ENCODE peak calls at places on chromosomes 2 and 18, in nine cellular contexts. I, L, E, P, F, T, S, U and W are unnamed samples.

GRCh38 chr18:36580266-36580665 is 248.5 kb downstream of the TPGS2 start:
- DNase-seq in U (no peak), L (no peak), F (no peak), I (no peak), P (peak), E (no peak), S (peak), T (peak), W (no peak)

GRCh38 chr2:49954074-49954473 is 799.8 kb upstream of the FSHR start:
- DNase-seq in E (no peak), T (no peak), P (no peak), U (no peak), L (no peak), F (no peak), I (no peak), S (no peak), W (no peak)

GRCh38 chr2:70896765-70897202 is 38.9 kb upstream of the ATP6V1B1 start:
- DNase-seq in S (no peak), E (no peak), P (no peak), U (no peak), L (no peak), F (no peak), I (no peak), T (no peak), W (no peak)

GRCh38 chr18:55489742-55490055 is 98.3 kb downstream of the TCF4 start:
- DNase-seq in P (no peak), I (no peak), U (no peak), S (no peak), L (no peak), F (no peak), T (no peak), E (no peak), W (peak)

GRCh38 chr2:116716038-116716437 is 1098.5 kb upstream of the DDX18 start:
- DNase-seq in F (no peak), L (no peak), U (no peak), S (peak), T (no peak), E (no peak), I (no peak), P (no peak), W (no peak)

GRCh38 chr2:74567862-74568261 is 13.3 kb downstream of the DOK1 start:
- DNase-seq in T (peak), U (no peak), E (no peak), S (peak), F (no peak), P (no peak), L (no peak), I (no peak), W (no peak)

GRCh38 chr2:64036343-64036742 is 17.1 kb upstream of the VPS54 start:
- DNase-seq in E (no peak), U (peak), P (no peak), T (peak), L (no peak), I (no peak), S (peak), F (no peak), W (no peak)

GRCh38 chr2:207408086-207408794 is 121.5 kb upstream of the CREB1 start:
- DNase-seq in U (peak), T (peak), E (peak), L (no peak), S (peak), F (no peak), I (peak), P (no peak), W (peak)

GRCh38 chr18:9750606-9751304 is 42.7 kb downstream of the RAB31 start:
- DNase-seq in P (no peak), E (no peak), U (no peak), T (no peak), L (no peak), I (no peak), S (no peak), F (no peak), W (no peak)

GRCh38 chr2:217092710-217093379 is 233.0 kb upstream of the TNP1 start:
- DNase-seq in U (no peak), P (peak), I (no peak), L (no peak), T (no peak), E (no peak), F (no peak), S (no peak), W (no peak)

GRCh38 chr2:32773409-32773808 is 145.6 kb downstream of the TTC27 start:
- DNase-seq in S (no peak), L (no peak), F (no peak), U (no peak), T (no peak), E (no peak), I (no peak), P (no peak), W (no peak)

GRCh38 chr2:42901076-42901645 is 108.8 kb upstream of the HAAO start:
- DNase-seq in F (no peak), U (no peak), E (no peak), I (no peak), S (peak), T (peak), P (no peak), L (no peak), W (no peak)

GRCh38 chr18:9659499-9660387 is 45.4 kb upstream of the PPP4R1 start:
- DNase-seq in P (no peak), F (no peak), S (no peak), L (no peak), T (no peak), U (no peak), E (no peak), I (no peak), W (no peak)

GRCh38 chr2:44444881-44445280 is 83.1 kb downstream of the CAMKMT start:
- DNase-seq in I (no peak), P (no peak), L (no peak), F (no peak), U (no peak), T (no peak), S (no peak), E (no peak), W (no peak)

GRCh38 chr18:13381331-13381730 is 162.8 kb downstream of the LDLRAD4 start:
- DNase-seq in S (no peak), U (no peak), E (no peak), P (no peak), L (no peak), I (no peak), T (no peak), F (no peak), W (no peak)

GRCh38 chr2:64017811-64018714 is 1.2 kb downstream of the VPS54 start:
- DNase-seq in L (no peak), E (no peak), F (no peak), U (no peak), S (peak), P (no peak), T (peak), I (peak), W (no peak)

GRCh38 chr2:234536218-234536989 is 39.5 kb upstream of the ARL4C start:
- DNase-seq in E (no peak), F (no peak), U (no peak), L (no peak), P (no peak), S (no peak), T (no peak), I (no peak), W (no peak)

GRCh38 chr2:232888099-232888836 is 18.2 kb downstream of the SNORC start:
- DNase-seq in F (no peak), P (peak), U (no peak), I (no peak), L (no peak), T (no peak), E (no peak), S (no peak), W (no peak)

GRCh38 chr18:34322365-34323289 is 97.9 kb upstream of the NOL4 start:
- DNase-seq in L (peak), T (peak), I (peak), E (no peak), P (no peak), F (peak), S (peak), U (peak), W (peak)

GRCh38 chr2:209661286-209661685 is 110.3 kb upstream of the UNC80 start:
- DNase-seq in E (no peak), S (peak), L (no peak), I (no peak), P (no peak), F (no peak), T (no peak), U (no peak), W (no peak)

GRCh38 chr2:233556756-233557736 is 9.5 kb downstream of the USP40 start:
- DNase-seq in U (no peak), E (peak), P (no peak), F (no peak), T (peak), L (no peak), I (no peak), S (peak), W (no peak)

GRCh38 chr2:140648390-140648789 is 1482.4 kb downstream of the LRP1B start:
- DNase-seq in U (no peak), F (no peak), E (no peak), L (no peak), P (no peak), I (no peak), S (no peak), T (no peak), W (no peak)

GRCh38 chr2:238290079-238290478 is 1.7 kb upstream of the PER2 start:
- DNase-seq in U (no peak), F (peak), T (no peak), I (peak), L (peak), E (peak), S (peak), P (peak), W (no peak)

GRCh38 chr2:238313289-238313990 is 6.9 kb upstream of the TRAF3IP1 start:
- DNase-seq in P (no peak), L (no peak), I (no peak), F (no peak), S (no peak), T (no peak), E (no peak), U (no peak), W (no peak)

GRCh38 chr18:10398571-10398970 is 55.9 kb upstream of the APCDD1 start:
- DNase-seq in U (no peak), T (no peak), L (no peak), F (no peak), S (no peak), I (no peak), P (no peak), E (no peak), W (no peak)

GRCh38 chr2:129766159-129766485 is 213.3 kb upstream of the RAB6C start:
- DNase-seq in F (no peak), T (no peak), U (no peak), E (no peak), L (no peak), I (no peak), S (no peak), P (no peak), W (no peak)

GRCh38 chr2:53455094-53455493 is 312.5 kb upstream of the CHAC2 start:
- DNase-seq in U (no peak), T (no peak), L (no peak), P (no peak), S (no peak), I (no peak), F (no peak), E (no peak), W (no peak)

GRCh38 chr2:13522917-13523821 is 806.4 kb downstream of the TRIB2 start:
- DNase-seq in E (no peak), F (no peak), I (no peak), L (no peak), S (peak), T (peak), P (no peak), U (peak), W (peak)

GRCh38 chr18:37476182-37476581 is 89.4 kb downstream of the CELF4 start:
- DNase-seq in L (no peak), E (peak), P (no peak), S (no peak), I (peak), F (peak), U (no peak), T (peak), W (peak)

GRCh38 chr2:129885735-129886134 is 93.7 kb upstream of the RAB6C start:
- DNase-seq in F (no peak), I (no peak), S (no peak), P (no peak), E (no peak), L (no peak), T (no peak), U (no peak), W (no peak)

GRCh38 chr2:48944961-48945360 is 189.4 kb upstream of the LHCGR start:
- DNase-seq in P (no peak), T (peak), U (no peak), I (no peak), S (no peak), L (no peak), F (no peak), E (no peak), W (no peak)

GRCh38 chr2:48941908-48942307 is 186.4 kb upstream of the LHCGR start:
- DNase-seq in P (no peak), U (no peak), S (no peak), T (no peak), F (no peak), I (no peak), E (no peak), L (no peak), W (no peak)

GRCh38 chr2:48943436-48943835 is 187.9 kb upstream of the LHCGR start:
- DNase-seq in T (no peak), I (no peak), L (no peak), S (peak), P (no peak), E (no peak), F (no peak), U (no peak), W (no peak)

GRCh38 chr2:48948400-48949110 is 193.0 kb upstream of the LHCGR start:
- DNase-seq in E (no peak), P (no peak), T (no peak), U (no peak), F (no peak), I (no peak), L (no peak), S (no peak), W (no peak)

GRCh38 chr2:48946444-48947048 is 191.0 kb upstream of the LHCGR start:
- DNase-seq in S (peak), I (peak), F (peak), T (peak), L (no peak), U (peak), P (no peak), E (peak), W (peak)
- TF ChIP-seq CTCF in S (peak), I (peak), F (peak), T (peak), L (peak), U (peak), P (peak), E (peak), W (peak)

GRCh38 chr2:28400434-28400833 is 7.8 kb downstream of the FOSL2 start:
- DNase-seq in S (no peak), U (no peak), F (no peak), T (no peak), E (no peak), L (no peak), P (no peak), I (no peak), W (no peak)

GRCh38 chr2:28399946-28400345 is 7.3 kb downstream of the FOSL2 start:
- DNase-seq in P (no peak), S (no peak), L (no peak), F (no peak), E (no peak), T (no peak), I (no peak), U (no peak), W (no peak)

GRCh38 chr2:28400921-28401320 is 8.3 kb downstream of the FOSL2 start:
- DNase-seq in F (no peak), T (no peak), P (no peak), S (no peak), U (no peak), L (no peak), E (no peak), I (no peak), W (no peak)

GRCh38 chr2:28398101-28398834 is 5.6 kb downstream of the FOSL2 start:
- DNase-seq in I (no peak), F (no peak), T (peak), S (peak), E (no peak), U (no peak), P (peak), L (no peak), W (no peak)

GRCh38 chr2:28399289-28399688 is 6.6 kb downstream of the FOSL2 start:
- DNase-seq in E (no peak), U (no peak), I (no peak), L (no peak), P (no peak), T (no peak), S (no peak), F (no peak), W (no peak)
- H3K4me3 ChIP-seq in E (no peak), U (no peak), I (peak), L (no peak), P (peak), T (no peak), S (no peak), F (no peak), W (no peak)

GRCh38 chr2:11829947-11830707 is 83.7 kb downstream of the LPIN1 start:
- DNase-seq in F (peak), S (peak), I (peak), T (peak), E (peak), L (peak), U (peak), P (peak), W (peak)

GRCh38 chr2:11827547-11827946 is 81.1 kb downstream of the LPIN1 start:
- DNase-seq in P (no peak), T (peak), S (no peak), U (no peak), L (no peak), F (no peak), E (no peak), I (no peak), W (no peak)

GRCh38 chr2:11828933-11829323 is 82.5 kb downstream of the LPIN1 start:
- DNase-seq in I (no peak), T (no peak), E (no peak), U (no peak), F (no peak), P (no peak), S (no peak), L (no peak), W (no peak)

GRCh38 chr2:11830708-11831301 is 84.4 kb downstream of the LPIN1 start:
- DNase-seq in L (no peak), E (no peak), P (no peak), F (no peak), S (no peak), T (no peak), U (no peak), I (no peak), W (no peak)

DNA sequence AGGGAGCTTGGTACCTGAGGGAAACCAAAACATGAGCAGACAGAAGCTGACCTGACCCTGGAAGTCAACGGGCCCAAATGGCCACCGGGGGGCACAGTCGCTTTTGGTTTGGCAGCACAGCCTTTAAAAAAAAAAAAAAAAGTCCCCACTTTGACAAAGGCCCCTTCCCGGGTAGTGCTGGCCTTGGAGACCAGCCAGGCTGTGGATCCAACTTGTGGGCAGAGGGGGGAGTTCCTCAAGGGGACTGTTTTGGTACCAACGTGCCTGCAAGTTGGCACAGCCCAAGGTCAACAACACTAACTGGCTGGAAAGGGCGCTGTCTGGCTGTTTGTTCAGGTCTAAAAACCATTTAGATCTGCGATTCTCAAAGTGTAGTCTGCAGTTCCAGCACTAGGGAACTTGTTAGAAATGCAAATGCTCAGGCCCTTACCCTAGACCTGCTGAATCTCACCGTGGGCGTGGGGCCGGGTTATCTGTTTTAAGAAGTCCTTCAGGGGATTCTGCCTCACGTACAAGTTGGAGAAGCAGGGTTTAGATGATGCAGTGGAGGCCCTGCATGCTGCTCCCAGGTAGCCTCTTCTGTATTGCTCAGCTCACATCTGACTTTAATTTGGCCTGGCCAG is 83.0 kb downstream of the LPIN1 start:
- DNase-seq in P (peak), E (peak), S (peak), F (peak), L (peak), T (peak), I (peak), U (peak), W (peak)
- TF ChIP-seq CTCF in P (peak), E (peak), S (peak), F (peak), L (peak), T (peak), I (peak), U (peak), W (peak)

GRCh38 chr2:196322963-196323810 is 151.8 kb upstream of the STK17B start:
- DNase-seq in U (no peak), S (peak), T (peak), P (no peak), I (no peak), E (no peak), F (no peak), L (no peak), W (no peak)
- H3K4me3 ChIP-seq in U (no peak), S (no peak), T (no peak), P (no peak), I (no peak), E (no peak), F (no peak), L (no peak), W (no peak)

DNA sequence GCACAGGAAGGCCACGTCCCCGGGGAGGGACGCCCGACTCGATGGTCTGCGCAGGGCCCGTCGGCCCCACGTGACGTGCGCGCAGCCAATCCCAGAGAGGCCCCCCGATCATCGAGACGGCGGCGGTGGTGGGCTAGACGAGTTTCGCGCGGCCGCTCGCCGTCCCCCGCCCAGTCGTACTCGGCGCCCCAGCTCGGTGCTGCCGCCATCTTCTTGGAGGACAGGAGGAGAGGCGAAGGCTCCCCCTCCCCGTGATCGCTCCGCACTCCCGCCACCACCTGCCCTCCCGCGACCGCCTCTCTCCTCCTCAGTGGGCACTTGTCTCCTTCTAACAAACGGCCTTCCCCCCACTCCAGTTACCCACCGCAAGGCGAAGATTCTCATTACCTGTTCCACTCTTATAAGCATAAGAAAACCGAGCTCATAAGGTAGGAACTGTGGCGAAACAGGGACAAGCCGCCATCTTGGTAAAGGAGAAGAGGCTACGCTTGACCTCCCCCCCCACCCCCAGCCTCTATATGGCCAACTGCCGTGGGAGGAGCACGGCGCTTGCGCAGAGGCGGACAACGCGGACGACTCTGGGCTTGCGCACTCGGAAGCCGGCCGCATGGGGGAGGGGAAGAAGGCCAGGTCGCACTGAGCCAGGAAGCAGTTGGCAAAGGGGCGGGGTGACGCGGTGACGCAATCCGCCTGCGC is at the start of gene HDLBP:
- DNase-seq in L (peak), P (peak), I (peak), T (peak), S (peak), E (peak), U (peak), F (peak), W (peak)
- TF ChIP-seq CTCF in L (no peak), P (peak), I (peak), T (no peak), S (peak), E (peak), U (peak), F (no peak), W (peak)